ENCODE peak calls at places on chromosomes 1 and 21, in nine cellular contexts. L is substantia nigra; A is HTR-8/SVneo; O is astrocyte; F is SK-N-SH; K is EL; H is hippocampal formation; Q is HS-27A; J is activated naive CD4-positive, alpha-beta T cell. C is an unnamed sample.

GRCh38 chr1:203556047-203556851 is 62.3 kb downstream of the OPTC start:
- DNase-seq in L (no peak), A (no peak), O (peak; percentile 74), F (peak; percentile 75), K (peak; percentile 89), H (no peak), Q (no peak), J (no peak), C (no peak)

GRCh38 chr1:225423518-225423855 is 4.4 kb downstream of the LBR start:
- DNase-seq in L (no peak), A (no peak), O (no peak), F (no peak), K (no peak), H (no peak), Q (no peak), J (no peak), C (peak; percentile 9)

GRCh38 chr1:6325482-6325881 is 64.6 kb upstream of the GPR153 start:
- DNase-seq in L (no peak), A (no peak), O (no peak), F (no peak), K (no peak), H (no peak), Q (no peak), J (no peak), C (no peak)

GRCh38 chr21:41364308-41364707 is 2.5 kb downstream of the MX2 start:
- DNase-seq in L (no peak), A (no peak), O (no peak), F (no peak), K (no peak), H (no peak), Q (no peak), J (peak; percentile 28), C (no peak)

GRCh38 chr1:9675393-9675792 is 23.9 kb downstream of the PIK3CD start:
- DNase-seq in L (no peak), A (no peak), O (no peak), F (no peak), K (no peak), H (no peak), Q (no peak), J (no peak), C (no peak)

GRCh38 chr1:226702957-226703831 is 35.9 kb downstream of the ITPKB start:
- DNase-seq in L (peak; percentile 68), A (peak; percentile 81), O (peak; percentile 80), F (peak; percentile 94), K (peak; percentile 57), H (peak; percentile 70), Q (no peak), J (peak; percentile 78), C (peak; percentile 73)

GRCh38 chr1:175062339-175062738 is 5.3 kb upstream of the TNN start:
- DNase-seq in L (no peak), A (no peak), O (no peak), F (no peak), K (no peak), H (no peak), Q (no peak), J (no peak), C (no peak)

GRCh38 chr1:26029864-26030481 is 8.4 kb downstream of the EXTL1 start:
- DNase-seq in L (no peak), A (no peak), O (no peak), F (no peak), K (no peak), H (no peak), Q (no peak), J (no peak), C (no peak)

GRCh38 chr1:38852780-38853179 is 6.8 kb downstream of the RRAGC start:
- DNase-seq in L (no peak), A (no peak), O (no peak), F (no peak), K (no peak), H (no peak), Q (no peak), J (no peak), C (no peak)

GRCh38 chr1:26733982-26734381 is 38.2 kb downstream of the ARID1A start:
- DNase-seq in L (no peak), A (no peak), O (peak; percentile 98), F (no peak), K (peak; percentile 79), H (no peak), Q (no peak), J (no peak), C (no peak)

GRCh38 chr1:67682659-67683197 is 2.3 kb upstream of the GADD45A start:
- DNase-seq in L (no peak), A (no peak), O (peak; percentile 96), F (no peak), K (peak; percentile 95), H (no peak), Q (peak; percentile 95), J (no peak), C (peak; percentile 59)

GRCh38 chr1:20634065-20634593 is 871 bp downstream of the PINK1 start:
- DNase-seq in L (no peak), A (no peak), O (no peak), F (no peak), K (no peak), H (no peak), Q (no peak), J (no peak), C (no peak)

GRCh38 chr1:65979145-65979544 is 186.4 kb downstream of the PDE4B start:
- DNase-seq in L (peak; percentile 75), A (no peak), O (peak; percentile 56), F (no peak), K (no peak), H (peak; percentile 75), Q (no peak), J (no peak), C (no peak)

GRCh38 chr1:214248294-214249082 is 32.5 kb upstream of the SMYD2 start:
- DNase-seq in L (no peak), A (no peak), O (no peak), F (no peak), K (peak; percentile 45), H (no peak), Q (no peak), J (no peak), C (peak; percentile 49)

GRCh38 chr1:113872219-113872934 is 865 bp upstream of the PTPN22 start:
- DNase-seq in L (no peak), A (no peak), O (no peak), F (no peak), K (no peak), H (no peak), Q (no peak), J (no peak), C (peak; percentile 25)

GRCh38 chr1:17012775-17013501 is 1.2 kb upstream of the ATP13A2 start:
- DNase-seq in L (no peak), A (peak; percentile 32), O (peak; percentile 35), F (no peak), K (peak; percentile 76), H (no peak), Q (peak; percentile 65), J (no peak), C (no peak)

GRCh38 chr1:27967884-27968466 is 8.2 kb downstream of the XKR8 start:
- DNase-seq in L (no peak), A (no peak), O (no peak), F (no peak), K (no peak), H (no peak), Q (no peak), J (no peak), C (no peak)

GRCh38 chr1:226405411-226405988 is 2.4 kb downstream of the PARP1 start:
- DNase-seq in L (no peak), A (no peak), O (no peak), F (no peak), K (no peak), H (no peak), Q (no peak), J (no peak), C (no peak)

GRCh38 chr1:229905031-229905545 is 161.9 kb upstream of the GALNT2 start:
- DNase-seq in L (no peak), A (no peak), O (no peak), F (no peak), K (no peak), H (no peak), Q (no peak), J (no peak), C (no peak)

GRCh38 chr1:162213281-162213909 is 143.9 kb downstream of the NOS1AP start:
- DNase-seq in L (peak; percentile 61), A (no peak), O (peak; percentile 70), F (no peak), K (no peak), H (peak; percentile 58), Q (no peak), J (no peak), C (peak; percentile 80)

GRCh38 chr21:34593423-34593822 is 21.5 kb downstream of the RCAN1 start:
- DNase-seq in L (no peak), A (no peak), O (no peak), F (no peak), K (no peak), H (no peak), Q (no peak), J (no peak), C (no peak)

GRCh38 chr1:30145723-30146263 is 577.6 kb downstream of the MATN1 start:
- DNase-seq in L (no peak), A (no peak), O (no peak), F (no peak), K (no peak), H (no peak), Q (no peak), J (no peak), C (no peak)

GRCh38 chr1:247647864-247648263 is 31.7 kb downstream of the OR13G1 start:
- DNase-seq in L (no peak), A (no peak), O (no peak), F (no peak), K (no peak), H (no peak), Q (no peak), J (no peak), C (no peak)

GRCh38 chr1:32759521-32759980 is 57.0 kb upstream of the SYNC start:
- DNase-seq in L (no peak), A (no peak), O (no peak), F (no peak), K (no peak), H (no peak), Q (no peak), J (no peak), C (no peak)

GRCh38 chr1:246876423-246876822 is 55.3 kb downstream of the AHCTF1 start:
- DNase-seq in L (no peak), A (no peak), O (no peak), F (no peak), K (no peak), H (no peak), Q (no peak), J (no peak), C (no peak)

GRCh38 chr1:10686404-10687040 is 109.9 kb downstream of the CASZ1 start:
- DNase-seq in L (no peak), A (no peak), O (no peak), F (no peak), K (no peak), H (no peak), Q (no peak), J (no peak), C (no peak)

C was measured in endothelial cell of umbilical vein.